ENCODE peak calls at places on chromosomes 11 and 22, in seven cellular contexts. F is spleen, L is HCT116, V is uterus, E is body of pancreas, G is esophagus muscularis mucosa, J is prostate gland. I is an unnamed sample.

GRCh38 chr11:44595006-44595405 is 29.5 kb downstream of the CD82 start:
- DNase-seq in F (no peak), L (no peak), V (no peak), E (no peak), G (no peak), J (no peak), I (no peak)

GRCh38 chr22:22748297-22748743 is 103.9 kb downstream of the GGTLC2 start:
- DNase-seq in F (no peak), L (no peak), V (no peak), E (peak), G (no peak), J (peak), I (peak)

GRCh38 chr11:99418927-99419707 is 398.4 kb downstream of the CNTN5 start:
- DNase-seq in F (no peak), L (no peak), V (no peak), E (no peak), G (no peak), J (no peak), I (no peak)

GRCh38 chr11:72741429-72741833 is 10.8 kb downstream of the ARAP1 start:
- DNase-seq in F (peak), L (no peak), V (no peak), E (no peak), G (no peak), J (no peak), I (no peak)

GRCh38 chr11:93747122-93747521 is 5.7 kb downstream of the C11orf54 start:
- DNase-seq in F (no peak), L (no peak), V (no peak), E (no peak), G (no peak), J (no peak), I (no peak)

GRCh38 chr11:77403228-77403627 is 70.7 kb downstream of the PAK1 start:
- DNase-seq in F (no peak), L (no peak), V (no peak), E (no peak), G (no peak), J (no peak), I (no peak)

GRCh38 chr11:61650781-61651571 is 29.2 kb upstream of the DAGLA start:
- DNase-seq in F (peak), L (no peak), V (no peak), E (peak), G (no peak), J (no peak), I (no peak)

GRCh38 chr11:86737752-86738151 is 62.6 kb upstream of the PRSS23 start:
- DNase-seq in F (no peak), L (no peak), V (no peak), E (no peak), G (no peak), J (no peak), I (peak)

GRCh38 chr11:20672575-20672974 is 3.2 kb downstream of the NELL1 start:
- DNase-seq in F (no peak), L (peak), V (no peak), E (no peak), G (no peak), J (no peak), I (no peak)

GRCh38 chr11:18739684-18740083 is 13.7 kb upstream of the IGSF22 start:
- DNase-seq in F (no peak), L (no peak), V (no peak), E (no peak), G (no peak), J (no peak), I (no peak)

GRCh38 chr11:69427337-69427736 is 54.1 kb upstream of the LINC01488 start:
- DNase-seq in F (peak), L (no peak), V (no peak), E (peak), G (no peak), J (no peak), I (no peak)

GRCh38 chr11:67698247-67698646 is 23.8 kb upstream of the ALDH3B2 start:
- DNase-seq in F (no peak), L (peak), V (no peak), E (no peak), G (no peak), J (no peak), I (no peak)

GRCh38 chr11:75133976-75134375 is 16.9 kb upstream of the SLCO2B1 start:
- DNase-seq in F (no peak), L (no peak), V (no peak), E (no peak), G (peak), J (no peak), I (no peak)

DNA sequence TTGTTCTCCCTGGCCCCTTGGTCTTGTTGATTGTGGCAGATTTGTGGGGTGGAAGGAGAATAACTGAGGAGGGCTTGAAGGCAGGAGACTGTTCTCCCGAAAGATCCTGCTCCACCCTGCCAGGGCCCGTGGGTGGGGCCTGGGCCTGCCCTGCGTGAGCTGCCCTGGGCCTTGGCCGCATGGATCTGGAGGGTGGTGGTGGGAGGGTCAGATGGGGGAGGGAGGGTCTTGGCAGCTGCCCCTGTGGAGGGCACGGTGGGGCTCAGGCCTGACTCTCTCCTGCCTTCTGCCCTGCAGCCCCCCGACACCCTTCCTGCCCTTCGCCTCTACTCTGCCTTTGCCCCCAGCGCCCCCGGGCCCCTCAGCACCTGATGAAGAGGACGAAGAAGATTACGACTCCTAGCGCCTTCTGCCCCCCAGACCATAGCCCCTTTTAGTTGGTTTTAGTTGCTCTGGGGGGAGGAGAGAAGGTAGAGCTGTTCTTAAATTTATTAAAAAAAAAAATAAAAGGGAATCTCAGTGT is 1.9 kb downstream of the DRAP1 start:
- DNase-seq in F (no peak), L (no peak), V (no peak), E (no peak), G (no peak), J (no peak), I (no peak)
- H3K4me3 ChIP-seq in F (no peak), L (peak), V (no peak), E (no peak), G (no peak), J (peak), I (no peak)

GRCh38 chr11:1514349-1515061 is 27.9 kb upstream of the MOB2 start:
- DNase-seq in F (peak), L (no peak), V (no peak), E (no peak), G (no peak), J (no peak), I (no peak)

GRCh38 chr11:1510928-1511327 is 24.3 kb upstream of the MOB2 start:
- DNase-seq in F (no peak), L (no peak), V (no peak), E (no peak), G (no peak), J (no peak), I (no peak)

GRCh38 chr11:1509626-1510255 is 23.2 kb upstream of the MOB2 start:
- DNase-seq in F (no peak), L (no peak), V (no peak), E (no peak), G (no peak), J (no peak), I (no peak)

GRCh38 chr11:1513326-1514296 is 27.0 kb upstream of the MOB2 start:
- DNase-seq in F (peak), L (no peak), V (no peak), E (no peak), G (no peak), J (no peak), I (no peak)

DNA sequence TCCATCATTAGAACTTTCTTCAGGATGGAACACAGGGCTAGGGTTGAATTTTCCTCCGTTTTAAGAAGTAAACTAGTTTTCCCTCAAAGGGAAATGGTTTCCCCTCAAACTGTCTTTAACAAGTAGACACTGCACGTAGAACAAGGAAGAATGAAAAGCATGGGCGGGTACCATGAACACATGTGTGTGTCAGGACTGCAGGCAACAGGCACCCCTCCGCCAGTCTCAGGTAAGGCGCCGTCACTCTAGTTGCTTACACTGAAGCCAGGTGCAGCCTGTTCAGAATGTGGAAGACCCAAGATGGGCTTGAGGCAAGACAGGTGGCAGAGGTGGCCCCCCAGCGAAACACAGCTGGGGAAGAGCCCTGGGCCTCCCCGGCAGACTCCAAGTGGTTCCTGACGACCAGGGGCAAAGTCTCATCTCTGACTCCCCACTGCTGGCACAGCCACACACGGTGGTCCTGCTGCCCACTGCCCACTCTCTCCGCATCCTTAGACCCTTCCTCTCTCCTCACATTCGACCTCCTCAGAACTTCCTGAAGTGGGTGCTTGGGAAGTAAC is 25.4 kb upstream of the MOB2 start:
- DNase-seq in F (no peak), L (no peak), V (no peak), E (no peak), G (no peak), J (no peak), I (no peak)
- TF ChIP-seq CTCF in F (no peak), L (no peak), V (no peak), E (no peak), G (no peak), J (no peak), I (no peak)

DNA sequence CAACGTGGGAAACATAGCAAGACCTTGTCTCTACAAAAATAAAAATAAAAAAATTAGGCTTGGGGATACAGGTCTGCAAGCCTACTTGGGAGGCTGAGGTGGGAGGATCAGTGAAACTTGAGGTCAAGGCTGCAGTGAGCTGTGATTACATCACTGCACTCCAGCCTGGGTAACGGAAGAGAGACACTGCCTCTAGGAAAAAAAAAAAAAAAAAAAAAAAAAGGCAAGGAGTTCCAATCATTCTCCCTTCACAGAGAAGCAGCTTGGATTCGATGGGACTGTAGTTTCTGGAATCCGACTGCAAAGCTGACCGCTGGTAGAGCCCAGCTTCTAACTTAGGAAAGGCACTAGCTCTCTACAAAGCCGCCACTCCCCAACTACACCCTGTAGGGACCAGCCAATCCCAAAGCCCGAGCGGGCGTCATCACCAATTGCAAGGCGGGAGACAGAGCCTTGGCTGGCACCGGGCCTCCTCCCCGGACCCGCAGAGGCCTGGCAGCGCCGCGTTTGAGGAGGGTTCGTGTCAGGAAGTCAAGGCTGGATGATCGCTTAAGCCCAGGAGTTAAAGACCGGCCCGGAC is 699 bp upstream of the DDB2 start:
- DNase-seq in F (peak), L (peak), V (peak), E (peak), G (peak), J (peak), I (peak)
- TF ChIP-seq POLR2A in F (peak), L (peak), V (peak), E (peak), G (no peak), J (peak), I (peak)

GRCh38 chr22:37632174-37633081 is 7.0 kb upstream of the SH3BP1 start:
- DNase-seq in F (peak), L (no peak), V (no peak), E (no peak), G (no peak), J (no peak), I (no peak)

GRCh38 chr22:37633082-37633692 is 6.3 kb upstream of the SH3BP1 start:
- DNase-seq in F (peak), L (no peak), V (no peak), E (no peak), G (no peak), J (no peak), I (no peak)

GRCh38 chr22:37635157-37635556 is 4.3 kb upstream of the SH3BP1 start:
- DNase-seq in F (peak), L (no peak), V (no peak), E (no peak), G (no peak), J (no peak), I (no peak)

GRCh38 chr22:37634505-37635002 is 4.9 kb upstream of the SH3BP1 start:
- DNase-seq in F (peak), L (no peak), V (no peak), E (no peak), G (no peak), J (no peak), I (no peak)

GRCh38 chr22:37633693-37634504 is 5.6 kb upstream of the SH3BP1 start:
- DNase-seq in F (peak), L (no peak), V (peak), E (peak), G (peak), J (peak), I (peak)
- H3K4me3 ChIP-seq in F (no peak), L (no peak), V (no peak), E (no peak), G (peak), J (no peak), I (no peak)

DNA sequence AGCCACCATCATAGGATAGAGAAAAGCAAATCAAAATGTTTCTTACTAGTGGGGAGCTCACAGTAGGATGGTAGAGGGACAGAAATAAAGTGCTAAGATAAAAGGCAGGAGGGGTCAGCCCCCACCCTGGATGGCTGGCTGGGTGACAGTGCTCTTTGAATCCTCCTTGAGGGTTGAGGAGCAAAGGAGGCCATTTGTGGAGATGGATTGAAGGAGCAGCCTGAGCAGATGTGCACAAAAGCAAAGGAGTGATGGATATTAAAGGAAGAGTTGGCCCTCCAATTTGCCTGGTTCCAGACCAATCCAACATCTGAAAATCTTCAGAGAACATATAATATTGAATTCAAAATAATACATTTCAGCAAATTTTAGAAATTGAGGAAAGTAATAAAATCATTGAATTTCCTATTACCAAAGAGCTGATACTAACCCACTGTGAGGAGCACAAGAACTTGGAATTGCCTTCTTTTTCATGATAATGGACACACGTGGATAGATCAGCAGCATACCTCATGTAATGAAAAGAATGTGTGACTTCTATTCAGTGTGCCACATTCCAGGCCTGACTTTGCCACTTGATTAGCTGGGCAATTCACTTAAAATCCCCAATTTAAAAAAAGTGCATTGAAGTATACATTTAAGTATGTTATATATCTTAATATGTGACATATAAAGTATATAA is 287.0 kb downstream of the FAT3 start:
- DNase-seq in F (no peak), L (no peak), V (no peak), E (no peak), G (no peak), J (no peak), I (no peak)
- TF ChIP-seq CTCF in F (no peak), L (no peak), V (no peak), E (no peak), G (no peak), J (no peak), I (no peak)

GRCh38 chr22:41619979-41620645 is 731 bp downstream of the DESI1 start:
- DNase-seq in F (peak), L (no peak), V (peak), E (peak), G (no peak), J (peak), I (peak)
- TF ChIP-seq POLR2A in F (no peak), L (no peak), V (no peak), E (no peak), G (no peak), J (no peak), I (no peak)

DNA sequence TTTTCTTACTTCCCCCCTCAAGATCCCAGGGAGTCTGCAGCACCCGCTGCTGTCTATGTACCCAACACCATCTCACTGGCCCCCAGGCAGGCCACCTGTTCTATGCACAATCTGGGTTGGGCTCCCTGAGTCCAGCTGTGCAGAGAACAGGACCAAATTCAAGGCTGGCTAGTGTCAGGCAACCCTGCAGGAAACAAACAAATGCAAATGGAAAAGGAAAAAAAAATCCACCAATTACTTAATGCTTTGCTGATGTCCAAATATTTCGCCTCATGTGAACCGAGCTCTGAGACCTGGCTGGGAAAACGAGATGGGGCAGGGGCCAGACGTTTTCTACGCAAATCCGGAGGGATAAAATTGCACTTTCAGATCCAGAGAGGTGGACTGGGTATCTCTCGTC is 561.1 kb downstream of the MIAT start:
- DNase-seq in F (no peak), L (no peak), V (peak), E (no peak), G (no peak), J (no peak), I (no peak)
- H3K4me3 ChIP-seq in F (no peak), L (no peak), V (no peak), E (no peak), G (no peak), J (no peak), I (no peak)

GRCh38 chr11:8228206-8228605 is 35.5 kb downstream of the LMO1 start:
- DNase-seq in F (peak), L (no peak), V (no peak), E (no peak), G (no peak), J (no peak), I (no peak)
- TF ChIP-seq CTCF in F (no peak), L (no peak), V (no peak), E (no peak), G (no peak), J (no peak), I (no peak)

GRCh38 chr22:35134637-35135036 is 68.7 kb downstream of the ISX start:
- DNase-seq in F (no peak), L (no peak), V (no peak), E (no peak), G (no peak), J (no peak), I (no peak)
- TF ChIP-seq POLR2A in F (no peak), L (no peak), V (no peak), E (no peak), G (no peak), J (no peak), I (no peak)

DNA sequence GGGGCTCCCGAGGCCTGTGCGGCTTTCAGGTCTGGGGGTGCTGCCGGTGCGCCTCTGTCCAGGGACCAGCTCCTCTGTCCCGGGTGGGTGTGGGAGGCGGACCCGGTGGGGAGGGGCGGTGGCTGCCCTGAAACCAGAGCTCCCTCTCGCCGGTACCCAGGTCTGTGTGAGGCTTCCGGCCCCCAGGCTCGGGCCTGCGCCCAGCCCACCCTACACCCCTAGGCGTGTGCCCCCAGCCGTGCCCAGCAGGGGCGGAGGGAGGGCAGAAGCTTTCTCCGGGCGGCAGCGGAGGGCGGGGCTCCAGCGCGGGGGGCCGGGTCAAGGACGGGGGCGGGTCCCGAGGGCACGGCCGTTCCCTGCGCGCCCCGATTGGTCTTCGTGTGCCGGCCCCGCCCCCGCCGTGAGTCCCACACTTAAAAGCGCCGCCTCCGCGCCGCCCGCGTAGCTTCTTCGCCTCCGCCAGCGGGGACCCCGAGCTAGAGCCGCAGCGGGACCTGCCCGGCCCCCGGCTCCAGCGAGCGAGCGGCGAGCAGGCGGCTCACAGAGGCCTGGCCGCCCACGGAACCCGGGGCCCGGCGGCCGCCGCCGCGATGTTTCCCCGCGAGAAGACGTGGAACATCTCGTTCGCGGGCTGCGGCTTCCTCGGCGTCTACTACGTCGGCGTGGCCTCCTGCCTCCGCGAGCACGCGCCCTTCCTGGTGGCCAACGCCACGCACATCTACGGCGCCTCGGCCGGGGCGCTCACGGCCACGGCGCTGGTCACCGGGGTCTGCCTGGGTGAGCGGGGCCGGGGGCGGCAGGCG is 616 bp downstream of the PNPLA2 start:
- DNase-seq in F (peak), L (no peak), V (peak), E (peak), G (peak), J (peak), I (peak)
- H3K4me3 ChIP-seq in F (peak), L (peak), V (peak), E (peak), G (peak), J (peak), I (peak)

I was measured in lower leg skin.